ENCODE peak calls at places on chromosomes 16 and 17, in seven cellular contexts. One of them, this sample, is unnamed.

GRCh38 chr17:40574292-40574691 is 9.0 kb upstream of the CCR7 start:
- DNase-seq in activated CD8-positive, alpha-beta memory T cell treated with anti-CD3 and anti-CD28 coated beads, Interleukin-2, amount 50 U/mL, for 48 hours: no peak
- DNase-seq in ovary: no peak
- DNase-seq in fibroblast of the aortic adventitia: no peak
- DNase-seq in H9: no peak
- DNase-seq in CD8-positive, alpha-beta memory T cell: no peak
- DNase-seq in GM12865: no peak
- DNase-seq in this sample: no peak

GRCh38 chr16:399278-400019 is 2.2 kb upstream of the DECR2 start:
- DNase-seq in GM12865: no peak
- DNase-seq in activated CD8-positive, alpha-beta memory T cell treated with anti-CD3 and anti-CD28 coated beads, Interleukin-2, amount 50 U/mL, for 48 hours: no peak
- DNase-seq in fibroblast of the aortic adventitia: no peak
- DNase-seq in ovary: no peak
- DNase-seq in H9: no peak
- DNase-seq in CD8-positive, alpha-beta memory T cell: no peak
- DNase-seq in this sample: no peak

GRCh38 chr17:19703776-19704371 is 12.5 kb downstream of the SLC47A2 start:
- DNase-seq in GM12865: no peak
- DNase-seq in ovary: no peak
- DNase-seq in H9: peak; percentile 67
- DNase-seq in CD8-positive, alpha-beta memory T cell: no peak
- DNase-seq in activated CD8-positive, alpha-beta memory T cell treated with anti-CD3 and anti-CD28 coated beads, Interleukin-2, amount 50 U/mL, for 48 hours: no peak
- DNase-seq in fibroblast of the aortic adventitia: no peak
- DNase-seq in this sample: no peak

GRCh38 chr16:67833035-67833417 is 9.1 kb upstream of the THAP11 start:
- DNase-seq in GM12865: no peak
- DNase-seq in fibroblast of the aortic adventitia: peak; percentile 58
- DNase-seq in activated CD8-positive, alpha-beta memory T cell treated with anti-CD3 and anti-CD28 coated beads, Interleukin-2, amount 50 U/mL, for 48 hours: no peak
- DNase-seq in ovary: no peak
- DNase-seq in H9: no peak
- DNase-seq in CD8-positive, alpha-beta memory T cell: no peak
- DNase-seq in this sample: peak; percentile 71

GRCh38 chr17:27764589-27764988 is 35.7 kb downstream of the NOS2 start:
- DNase-seq in H9: no peak
- DNase-seq in fibroblast of the aortic adventitia: no peak
- DNase-seq in CD8-positive, alpha-beta memory T cell: no peak
- DNase-seq in ovary: no peak
- DNase-seq in activated CD8-positive, alpha-beta memory T cell treated with anti-CD3 and anti-CD28 coated beads, Interleukin-2, amount 50 U/mL, for 48 hours: no peak
- DNase-seq in GM12865: no peak
- DNase-seq in this sample: no peak

GRCh38 chr16:4298761-4299522 is 16.9 kb upstream of the GLIS2 start:
- DNase-seq in fibroblast of the aortic adventitia: peak; percentile 94
- DNase-seq in activated CD8-positive, alpha-beta memory T cell treated with anti-CD3 and anti-CD28 coated beads, Interleukin-2, amount 50 U/mL, for 48 hours: no peak
- DNase-seq in CD8-positive, alpha-beta memory T cell: no peak
- DNase-seq in ovary: peak; percentile 71
- DNase-seq in GM12865: no peak
- DNase-seq in H9: peak; percentile 90
- DNase-seq in this sample: peak; percentile 96

GRCh38 chr16:867421-868385 is 67.2 kb upstream of the GNG13 start:
- DNase-seq in ovary: no peak
- DNase-seq in GM12865: no peak
- DNase-seq in fibroblast of the aortic adventitia: no peak
- DNase-seq in activated CD8-positive, alpha-beta memory T cell treated with anti-CD3 and anti-CD28 coated beads, Interleukin-2, amount 50 U/mL, for 48 hours: no peak
- DNase-seq in CD8-positive, alpha-beta memory T cell: peak; percentile 38
- DNase-seq in H9: no peak
- DNase-seq in this sample: no peak

GRCh38 chr16:100989-101388 is 23.0 kb downstream of the MPG start:
- DNase-seq in ovary: no peak
- DNase-seq in H9: no peak
- DNase-seq in fibroblast of the aortic adventitia: no peak
- DNase-seq in GM12865: no peak
- DNase-seq in activated CD8-positive, alpha-beta memory T cell treated with anti-CD3 and anti-CD28 coated beads, Interleukin-2, amount 50 U/mL, for 48 hours: no peak
- DNase-seq in CD8-positive, alpha-beta memory T cell: no peak
- DNase-seq in this sample: no peak

GRCh38 chr17:31584436-31585279 is 193.2 kb downstream of the RAB11FIP4 start:
- DNase-seq in CD8-positive, alpha-beta memory T cell: no peak
- DNase-seq in GM12865: no peak
- DNase-seq in activated CD8-positive, alpha-beta memory T cell treated with anti-CD3 and anti-CD28 coated beads, Interleukin-2, amount 50 U/mL, for 48 hours: no peak
- DNase-seq in fibroblast of the aortic adventitia: no peak
- DNase-seq in H9: no peak
- DNase-seq in ovary: no peak
- DNase-seq in this sample: no peak

GRCh38 chr16:61957075-61957474 is 79.2 kb downstream of the CDH8 start:
- DNase-seq in GM12865: no peak
- DNase-seq in H9: no peak
- DNase-seq in activated CD8-positive, alpha-beta memory T cell treated with anti-CD3 and anti-CD28 coated beads, Interleukin-2, amount 50 U/mL, for 48 hours: no peak
- DNase-seq in fibroblast of the aortic adventitia: no peak
- DNase-seq in CD8-positive, alpha-beta memory T cell: no peak
- DNase-seq in ovary: no peak
- DNase-seq in this sample: no peak

GRCh38 chr16:64416232-64417010 is 705.4 kb downstream of the CDH11 start:
- DNase-seq in H9: no peak
- DNase-seq in fibroblast of the aortic adventitia: peak; percentile 55
- DNase-seq in activated CD8-positive, alpha-beta memory T cell treated with anti-CD3 and anti-CD28 coated beads, Interleukin-2, amount 50 U/mL, for 48 hours: no peak
- DNase-seq in GM12865: peak; percentile 1
- DNase-seq in CD8-positive, alpha-beta memory T cell: no peak
- DNase-seq in ovary: no peak
- DNase-seq in this sample: peak; percentile 4

GRCh38 chr16:3401719-3402397 is 843 bp downstream of the ZNF174 start:
- DNase-seq in CD8-positive, alpha-beta memory T cell: no peak
- DNase-seq in GM12865: peak; percentile 9
- DNase-seq in activated CD8-positive, alpha-beta memory T cell treated with anti-CD3 and anti-CD28 coated beads, Interleukin-2, amount 50 U/mL, for 48 hours: no peak
- DNase-seq in fibroblast of the aortic adventitia: peak; percentile 34
- DNase-seq in ovary: no peak
- DNase-seq in H9: peak; percentile 45
- DNase-seq in this sample: no peak

GRCh38 chr16:56477096-56477878 is 25.9 kb downstream of the OGFOD1 start:
- DNase-seq in H9: no peak
- DNase-seq in CD8-positive, alpha-beta memory T cell: no peak
- DNase-seq in fibroblast of the aortic adventitia: peak; percentile 84
- DNase-seq in GM12865: no peak
- DNase-seq in activated CD8-positive, alpha-beta memory T cell treated with anti-CD3 and anti-CD28 coated beads, Interleukin-2, amount 50 U/mL, for 48 hours: no peak
- DNase-seq in ovary: no peak
- DNase-seq in this sample: peak; percentile 59

GRCh38 chr17:39618252-39618913 is 8.4 kb upstream of the PPP1R1B start:
- DNase-seq in CD8-positive, alpha-beta memory T cell: no peak
- DNase-seq in H9: no peak
- DNase-seq in fibroblast of the aortic adventitia: peak; percentile 9
- DNase-seq in ovary: no peak
- DNase-seq in activated CD8-positive, alpha-beta memory T cell treated with anti-CD3 and anti-CD28 coated beads, Interleukin-2, amount 50 U/mL, for 48 hours: no peak
- DNase-seq in GM12865: no peak
- DNase-seq in this sample: no peak

GRCh38 chr17:76867578-76868175 is 527 bp upstream of the MGAT5B start:
- DNase-seq in GM12865: no peak
- DNase-seq in fibroblast of the aortic adventitia: peak; percentile 43
- DNase-seq in ovary: no peak
- DNase-seq in CD8-positive, alpha-beta memory T cell: no peak
- DNase-seq in activated CD8-positive, alpha-beta memory T cell treated with anti-CD3 and anti-CD28 coated beads, Interleukin-2, amount 50 U/mL, for 48 hours: no peak
- DNase-seq in H9: peak; percentile 81
- DNase-seq in this sample: peak; percentile 97

GRCh38 chr17:3040882-3041281 is 22.5 kb downstream of the OR1D5 start:
- DNase-seq in GM12865: no peak
- DNase-seq in fibroblast of the aortic adventitia: no peak
- DNase-seq in activated CD8-positive, alpha-beta memory T cell treated with anti-CD3 and anti-CD28 coated beads, Interleukin-2, amount 50 U/mL, for 48 hours: no peak
- DNase-seq in CD8-positive, alpha-beta memory T cell: no peak
- DNase-seq in ovary: no peak
- DNase-seq in H9: no peak
- DNase-seq in this sample: no peak

GRCh38 chr17:48637323-48638260 is 11.4 kb upstream of the HOXB9 start:
- DNase-seq in activated CD8-positive, alpha-beta memory T cell treated with anti-CD3 and anti-CD28 coated beads, Interleukin-2, amount 50 U/mL, for 48 hours: no peak
- DNase-seq in CD8-positive, alpha-beta memory T cell: no peak
- DNase-seq in GM12865: no peak
- DNase-seq in ovary: no peak
- DNase-seq in H9: no peak
- DNase-seq in fibroblast of the aortic adventitia: peak; percentile 77
- DNase-seq in this sample: peak; percentile 95

GRCh38 chr17:67624886-67625656 is 92.7 kb upstream of the NOL11 start:
- DNase-seq in ovary: no peak
- DNase-seq in GM12865: no peak
- DNase-seq in activated CD8-positive, alpha-beta memory T cell treated with anti-CD3 and anti-CD28 coated beads, Interleukin-2, amount 50 U/mL, for 48 hours: no peak
- DNase-seq in fibroblast of the aortic adventitia: no peak
- DNase-seq in CD8-positive, alpha-beta memory T cell: no peak
- DNase-seq in H9: no peak
- DNase-seq in this sample: peak; percentile 54

GRCh38 chr16:19886061-19886792 is 1.6 kb upstream of the GPRC5B start:
- DNase-seq in CD8-positive, alpha-beta memory T cell: peak; percentile 79
- DNase-seq in H9: peak; percentile 87
- DNase-seq in fibroblast of the aortic adventitia: peak; percentile 83
- DNase-seq in GM12865: peak; percentile 87
- DNase-seq in activated CD8-positive, alpha-beta memory T cell treated with anti-CD3 and anti-CD28 coated beads, Interleukin-2, amount 50 U/mL, for 48 hours: peak; percentile 90
- DNase-seq in ovary: peak; percentile 86
- DNase-seq in this sample: peak; percentile 59

This sample was measured in H54.